ENCODE peak calls at places on chromosomes 3 and 15, in five cellular contexts. H is kidney epithelial cell, V is foreskin keratinocyte, B is pancreas, A is dorsolateral prefrontal cortex. X is an unnamed sample.

GRCh38 chr3:76111808-76112207 is 326.5 kb upstream of the ZNF717 start:
- DNase-seq in H (no peak), V (no peak), B (no peak), A (no peak), X (no peak)

GRCh38 chr3:37144806-37145205 is 29.6 kb downstream of the LRRFIP2 start:
- DNase-seq in H (no peak), V (no peak), B (no peak), A (no peak), X (no peak)

GRCh38 chr3:16174389-16174788 is at the start of gene GALNT15:
- DNase-seq in H (peak), V (peak), B (peak), A (peak), X (no peak)

GRCh38 chr15:55343168-55343567 is 24.1 kb downstream of the PIGB start:
- DNase-seq in H (no peak), V (no peak), B (no peak), A (no peak), X (no peak)

GRCh38 chr3:52310861-52311566 is 5.1 kb upstream of the DNAH1 start:
- DNase-seq in H (no peak), V (no peak), B (no peak), A (no peak), X (peak)

GRCh38 chr15:59524331-59524731 is 86.3 kb downstream of the FAM81A start:
- DNase-seq in H (no peak), V (no peak), B (no peak), A (no peak), X (no peak)

GRCh38 chr3:133547432-133548041 is 25.9 kb upstream of the CDV3 start:
- DNase-seq in H (no peak), V (no peak), B (peak), A (no peak), X (no peak)

GRCh38 chr15:49134683-49135341 is 20.6 kb downstream of the COPS2 start:
- DNase-seq in H (no peak), V (no peak), B (no peak), A (no peak), X (no peak)

GRCh38 chr3:33394403-33395054 is 45.7 kb downstream of the UBP1 start:
- DNase-seq in H (no peak), V (no peak), B (no peak), A (no peak), X (no peak)

GRCh38 chr3:94036909-94037507 is 8.6 kb upstream of the STX19 start:
- DNase-seq in H (no peak), V (peak), B (no peak), A (no peak), X (peak)

GRCh38 chr3:182979719-182980191 is 583 bp downstream of the DCUN1D1 start:
- DNase-seq in H (no peak), V (no peak), B (no peak), A (no peak), X (peak)

GRCh38 chr15:101641134-101641764 is 10.9 kb downstream of the TM2D3 start:
- DNase-seq in H (no peak), V (peak), B (peak), A (peak), X (peak)

GRCh38 chr15:79075256-79075655 is 15.3 kb downstream of the RASGRF1 start:
- DNase-seq in H (no peak), V (no peak), B (no peak), A (no peak), X (no peak)

GRCh38 chr3:62318752-62319569 is 54.4 kb downstream of the FEZF2 start:
- DNase-seq in H (peak), V (peak), B (peak), A (peak), X (peak)

GRCh38 chr3:79339846-79340245 is 428.0 kb downstream of the ROBO1 start:
- DNase-seq in H (no peak), V (no peak), B (peak), A (no peak), X (no peak)

GRCh38 chr3:130787422-130788068 is 40.9 kb upstream of the PIK3R4 start:
- DNase-seq in H (no peak), V (no peak), B (no peak), A (no peak), X (no peak)

GRCh38 chr3:140863481-140864084 is 78.1 kb upstream of the SLC25A36 start:
- DNase-seq in H (no peak), V (no peak), B (peak), A (peak), X (peak)

GRCh38 chr3:155656466-155656865 is 88.4 kb downstream of the PLCH1 start:
- DNase-seq in H (no peak), V (no peak), B (no peak), A (no peak), X (no peak)

GRCh38 chr15:77714555-77714954 is 81.8 kb upstream of the LINGO1 start:
- DNase-seq in H (no peak), V (no peak), B (no peak), A (no peak), X (no peak)

GRCh38 chr3:148648685-148649352 is 48.9 kb upstream of the AGTR1 start:
- DNase-seq in H (no peak), V (peak), B (no peak), A (no peak), X (no peak)

GRCh38 chr3:195263925-195264575 is 6.9 kb downstream of the XXYLT1 start:
- DNase-seq in H (no peak), V (peak), B (no peak), A (no peak), X (no peak)

GRCh38 chr15:92725171-92725570 is 69.6 kb upstream of the FAM174B start:
- DNase-seq in H (peak), V (no peak), B (no peak), A (no peak), X (no peak)

GRCh38 chr15:58538225-58538731 is 106.5 kb downstream of the LIPC start:
- DNase-seq in H (no peak), V (no peak), B (no peak), A (no peak), X (no peak)

GRCh38 chr15:55858661-55859060 is 115.7 kb upstream of the PRTG start:
- DNase-seq in H (no peak), V (no peak), B (no peak), A (no peak), X (no peak)

GRCh38 chr15:57377478-57377847 is 1.2 kb downstream of the CGNL1 start:
- DNase-seq in H (no peak), V (no peak), B (no peak), A (no peak), X (no peak)

GRCh38 chr3:155785662-155786295 is 20.3 kb downstream of the C3orf33 start:
- DNase-seq in H (no peak), V (no peak), B (no peak), A (no peak), X (no peak)

GRCh38 chr3:89698208-89698830 is 590.9 kb downstream of the EPHA3 start:
- DNase-seq in H (no peak), V (no peak), B (no peak), A (no peak), X (no peak)

GRCh38 chr15:38238311-38238710 is 14.3 kb upstream of the SPRED1 start:
- DNase-seq in H (no peak), V (no peak), B (no peak), A (no peak), X (no peak)

GRCh38 chr3:190319660-190320059 is 2.6 kb downstream of the CLDN1 start:
- DNase-seq in H (no peak), V (peak), B (peak), A (no peak), X (no peak)

GRCh38 chr15:36614016-36614415 is 34.6 kb downstream of the CDIN1 start:
- DNase-seq in H (no peak), V (no peak), B (no peak), A (no peak), X (no peak)

GRCh38 chr15:62847900-62848489 is 194.6 kb upstream of the TPM1 start:
- DNase-seq in H (no peak), V (no peak), B (peak), A (peak), X (peak)

GRCh38 chr3:51773529-51773928 is 5.5 kb downstream of the IQCF6 start:
- DNase-seq in H (no peak), V (no peak), B (no peak), A (peak), X (no peak)

GRCh38 chr15:56798639-56799038 is 65.3 kb upstream of the ZNF280D start:
- DNase-seq in H (no peak), V (no peak), B (no peak), A (no peak), X (no peak)

DNA sequence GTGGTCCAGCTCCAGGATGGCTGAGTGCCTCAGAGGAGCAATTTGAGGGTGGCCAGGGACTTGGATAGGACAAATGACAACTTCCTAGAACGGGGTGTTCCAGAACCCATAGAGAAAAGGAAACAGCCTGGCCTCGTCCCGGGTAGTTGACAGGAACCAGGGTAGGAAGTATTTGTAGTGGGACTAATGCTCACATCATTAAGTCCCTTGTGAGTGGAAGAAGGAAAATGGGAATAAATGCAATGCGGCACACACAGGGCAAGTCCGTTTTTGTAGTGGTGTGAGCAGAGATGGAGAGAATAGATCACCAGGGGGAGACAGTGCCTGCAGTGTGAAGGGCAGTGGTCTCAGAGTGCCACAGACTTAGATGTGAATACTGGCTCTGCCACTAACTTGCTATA is 19.6 kb downstream of the TIMP4 start:
- DNase-seq in H (no peak), V (no peak), B (no peak), A (no peak), X (no peak)
- TF ChIP-seq CTCF in H (peak), V (peak), B (no peak), A (peak), X (peak)

DNA sequence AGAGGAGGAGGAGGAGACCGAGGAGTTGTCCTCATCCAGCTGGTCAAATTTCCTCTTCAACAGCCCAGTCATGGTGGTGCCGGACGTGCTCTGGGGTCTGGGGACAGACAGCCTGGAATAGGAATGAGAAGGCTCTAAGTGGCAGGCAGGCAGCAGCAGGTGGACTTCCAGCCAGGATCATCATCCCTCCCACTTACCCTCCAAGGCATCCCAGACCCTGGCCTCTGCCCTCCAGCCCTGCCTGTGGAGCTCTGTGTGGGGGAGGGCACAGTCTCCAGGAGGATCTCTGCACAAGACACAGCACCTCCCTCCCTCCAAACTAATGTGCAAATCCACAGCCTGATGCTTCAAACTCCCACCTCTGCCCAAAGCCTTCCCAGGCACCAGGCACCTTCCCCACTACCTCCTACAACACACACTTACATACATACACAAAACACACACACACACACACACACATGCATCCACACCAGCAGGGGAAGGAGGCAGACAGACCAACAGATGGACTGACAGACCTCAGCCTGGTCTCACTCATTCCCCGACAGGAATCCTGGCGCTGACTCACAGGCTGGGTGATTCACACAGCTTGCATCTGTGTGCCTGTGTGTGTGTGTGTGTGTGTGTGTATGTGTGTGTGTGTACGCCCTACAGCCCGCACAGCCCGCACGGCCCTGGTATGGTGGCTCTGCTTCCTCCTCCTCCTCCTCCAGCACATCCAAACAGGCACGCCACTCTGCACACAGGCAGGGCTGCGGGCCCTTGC is 6.6 kb downstream of the CSRNP1 start:
- DNase-seq in H (peak), V (peak), B (peak), A (peak), X (peak)
- TF ChIP-seq CTCF in H (no peak), V (peak), B (no peak), A (no peak), X (no peak)

GRCh38 chr15:83747050-83747717 is 93.3 kb downstream of the ADAMTSL3 start:
- DNase-seq in H (peak), V (no peak), B (no peak), A (no peak), X (no peak)
- TF ChIP-seq CTCF in H (peak), V (peak), B (no peak), A (peak), X (no peak)

GRCh38 chr3:98188553-98188952 is 22.1 kb downstream of the OR5H15 start:
- DNase-seq in H (no peak), V (no peak), B (no peak), A (no peak), X (peak)
- TF ChIP-seq CTCF in H (peak), V (peak), B (no peak), A (peak), X (peak)

GRCh38 chr15:73385205-73385604 is 16.4 kb upstream of the HCN4 start:
- DNase-seq in H (no peak), V (no peak), B (no peak), A (no peak), X (no peak)
- TF ChIP-seq CTCF in H (no peak), V (no peak), B (no peak), A (no peak), X (no peak)

DNA sequence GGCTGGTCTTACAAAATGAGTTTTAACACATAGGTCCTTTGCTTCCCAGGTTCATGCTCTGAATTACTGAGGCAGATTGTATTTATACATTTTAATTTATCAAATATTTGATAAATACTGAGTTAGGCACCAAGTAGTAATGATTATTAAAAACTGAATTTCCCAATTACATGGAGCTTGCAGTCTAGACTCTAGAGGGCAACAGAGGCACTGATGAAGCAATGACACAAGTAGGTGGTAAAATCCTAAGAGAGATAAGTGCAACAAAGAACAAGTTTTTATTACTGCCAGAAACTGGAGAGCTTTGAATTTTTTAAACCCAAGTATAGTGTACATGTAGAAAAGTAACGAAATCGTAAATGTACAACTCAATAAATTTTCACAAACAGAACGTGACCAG is 406.2 kb upstream of the RARB start:
- DNase-seq in H (no peak), V (no peak), B (no peak), A (no peak), X (no peak)
- TF ChIP-seq CTCF in H (peak), V (peak), B (no peak), A (peak), X (no peak)

X was measured in GM13976.